ENCODE peak calls at places on chromosomes 11 and 22, in four cellular contexts. Y is K562, E is HepG2, S is GM12878. R is an unnamed sample.

GRCh38 chr11:35179466-35180135 is 40.6 kb downstream of the CD44 start:
- DNase-seq in Y (no peak), E (no peak), S (no peak), R (no peak)

GRCh38 chr22:37906364-37907008 is 389 bp downstream of the MICALL1 start:
- DNase-seq in Y (peak), E (no peak), S (no peak), R (peak)

GRCh38 chr11:107743161-107743560 is 31.3 kb upstream of the SLN start:
- DNase-seq in Y (no peak), E (no peak), S (no peak), R (no peak)

GRCh38 chr11:64044730-64045386 is 9.1 kb downstream of the FLRT1 start:
- DNase-seq in Y (no peak), E (peak), S (no peak), R (no peak)

GRCh38 chr11:35618497-35619029 is 303 bp downstream of the FJX1 start:
- DNase-seq in Y (peak), E (no peak), S (no peak), R (peak)

GRCh38 chr11:130740819-130741218 is 175.5 kb downstream of the SNX19 start:
- DNase-seq in Y (no peak), E (no peak), S (no peak), R (no peak)

GRCh38 chr11:68682531-68682931 is 1.8 kb upstream of the GAL start:
- DNase-seq in Y (no peak), E (no peak), S (no peak), R (no peak)

GRCh38 chr22:46737976-46738641 is at the start of gene CERK:
- DNase-seq in Y (peak), E (peak), S (no peak), R (peak)

GRCh38 chr11:77115181-77115611 is 12.6 kb downstream of the OMP start:
- DNase-seq in Y (peak), E (no peak), S (no peak), R (peak)

GRCh38 chr11:109304159-109304558 is 117.8 kb upstream of the C11orf87 start:
- DNase-seq in Y (no peak), E (no peak), S (no peak), R (no peak)

GRCh38 chr11:3123316-3123715 is 41.8 kb downstream of the OSBPL5 start:
- DNase-seq in Y (no peak), E (no peak), S (no peak), R (no peak)

GRCh38 chr11:69213315-69213714 is 57.6 kb downstream of the SMIM38 start:
- DNase-seq in Y (no peak), E (no peak), S (peak), R (no peak)

GRCh38 chr22:21009638-21010425 is 5.1 kb upstream of the P2RX6 start:
- DNase-seq in Y (peak), E (peak), S (no peak), R (no peak)

GRCh38 chr11:116215471-116216113 is 557.2 kb downstream of the BUD13 start:
- DNase-seq in Y (no peak), E (no peak), S (no peak), R (peak)

GRCh38 chr11:16179668-16180067 is 176.7 kb downstream of the SOX6 start:
- DNase-seq in Y (no peak), E (no peak), S (no peak), R (no peak)

GRCh38 chr22:21657361-21658118 is 8.3 kb upstream of the PPIL2 start:
- DNase-seq in Y (peak), E (peak), S (peak), R (peak)

GRCh38 chr11:116960916-116961315 is 123.5 kb upstream of the APOA1 start:
- DNase-seq in Y (no peak), E (no peak), S (no peak), R (no peak)

GRCh38 chr11:78318733-78319132 is 98.9 kb downstream of the GAB2 start:
- DNase-seq in Y (no peak), E (no peak), S (no peak), R (no peak)

DNA sequence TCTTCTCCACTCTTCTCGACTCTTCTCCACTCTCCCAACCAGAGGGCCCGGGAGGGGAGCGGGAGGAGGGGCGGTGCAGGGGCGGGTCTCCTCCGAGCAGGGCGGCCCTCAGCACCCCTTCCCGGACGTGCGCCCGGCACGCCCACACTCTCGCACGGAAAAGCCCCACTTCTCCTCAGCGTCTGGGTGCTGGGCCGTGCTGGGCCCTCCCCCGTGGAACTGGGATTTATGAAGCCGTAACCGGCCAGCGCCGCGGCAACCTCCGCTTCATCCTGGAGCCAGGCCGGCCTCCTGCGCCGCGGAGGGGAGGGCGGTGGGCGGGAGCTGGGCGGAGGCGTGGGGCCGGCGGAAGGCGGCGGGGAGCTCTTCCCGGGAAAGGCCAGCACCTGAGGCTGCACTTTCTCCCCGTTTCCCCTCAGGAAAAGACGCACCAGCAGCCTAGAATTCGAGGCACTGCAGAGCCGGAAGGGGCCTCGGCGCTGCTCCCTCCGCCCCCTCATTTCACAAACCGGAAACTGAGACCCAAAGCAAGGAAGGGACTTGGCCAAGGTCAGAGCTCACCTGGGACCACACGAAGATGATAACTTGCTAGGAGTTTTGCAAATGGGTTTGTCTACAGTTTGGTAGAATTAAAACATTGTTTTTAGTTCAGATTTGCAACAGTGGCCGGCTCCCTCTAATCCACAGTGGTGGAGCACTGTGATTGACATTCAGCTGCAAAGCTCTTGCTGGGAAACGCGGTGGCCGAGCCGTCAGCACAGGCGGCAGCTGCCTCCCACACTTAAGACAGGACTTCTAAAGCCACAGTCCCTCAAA is 31.6 kb upstream of the JAM3 start:
- DNase-seq in Y (peak), E (no peak), S (peak), R (peak)
- TF ChIP-seq FOXK2 in Y (no peak), E (no peak), S (no peak), R (no peak)

GRCh38 chr11:23314162-23314561 is 453.9 kb upstream of the CCDC179 start:
- DNase-seq in Y (no peak), E (no peak), S (no peak), R (no peak)

GRCh38 chr11:23310276-23310675 is 450.0 kb upstream of the CCDC179 start:
- DNase-seq in Y (no peak), E (no peak), S (no peak), R (no peak)

GRCh38 chr11:23313001-23313400 is 452.7 kb upstream of the CCDC179 start:
- DNase-seq in Y (no peak), E (no peak), S (no peak), R (no peak)

GRCh38 chr11:23311986-23312940 is 452.0 kb upstream of the CCDC179 start:
- DNase-seq in Y (no peak), E (no peak), S (no peak), R (no peak)
- TF ChIP-seq FOXK2 in Y (no peak), E (no peak), S (no peak), R (no peak)

DNA sequence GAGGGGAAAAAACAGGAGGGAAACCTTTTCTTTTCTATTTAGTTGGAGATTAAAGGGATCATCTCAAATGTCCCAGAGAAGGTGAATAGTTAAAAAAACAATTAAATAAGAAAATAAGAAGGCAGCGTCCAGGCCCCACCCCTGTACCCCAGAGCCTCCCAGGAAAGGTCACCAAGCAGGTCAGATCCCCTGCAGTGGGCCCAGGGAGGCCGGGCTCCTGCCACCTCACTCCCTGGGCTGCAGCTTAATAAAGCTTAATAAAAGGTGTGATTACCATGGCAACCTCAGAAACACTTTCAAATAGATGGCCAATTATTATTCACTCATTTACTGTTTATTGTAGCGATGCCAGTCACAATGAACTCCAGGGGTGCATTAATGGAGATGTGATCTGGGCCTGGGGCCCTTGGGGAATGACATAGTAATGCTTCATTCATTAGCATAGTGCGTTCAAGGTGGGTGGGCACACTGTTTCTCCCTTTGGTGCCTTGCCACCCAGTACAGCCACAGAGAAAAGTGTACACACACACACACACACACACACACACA is 386.2 kb downstream of the CADM1 start:
- DNase-seq in Y (no peak), E (no peak), S (no peak), R (no peak)
- TF ChIP-seq FOXK2 in Y (no peak), E (no peak), S (no peak), R (no peak)

GRCh38 chr11:61587541-61587941 is 6.7 kb upstream of the SYT7 start:
- DNase-seq in Y (peak), E (no peak), S (no peak), R (no peak)

GRCh38 chr11:61587951-61588695 is 7.2 kb upstream of the SYT7 start:
- DNase-seq in Y (peak), E (no peak), S (no peak), R (peak)

GRCh38 chr11:61585115-61585514 is 4.2 kb upstream of the SYT7 start:
- DNase-seq in Y (no peak), E (no peak), S (no peak), R (no peak)

GRCh38 chr11:61589961-61590360 is 9.1 kb upstream of the SYT7 start:
- DNase-seq in Y (no peak), E (no peak), S (no peak), R (no peak)

GRCh38 chr11:61586792-61587430 is 6.0 kb upstream of the SYT7 start:
- DNase-seq in Y (no peak), E (peak), S (no peak), R (no peak)
- TF ChIP-seq FOXK2 in Y (no peak), E (no peak), S (no peak), R (no peak)

DNA sequence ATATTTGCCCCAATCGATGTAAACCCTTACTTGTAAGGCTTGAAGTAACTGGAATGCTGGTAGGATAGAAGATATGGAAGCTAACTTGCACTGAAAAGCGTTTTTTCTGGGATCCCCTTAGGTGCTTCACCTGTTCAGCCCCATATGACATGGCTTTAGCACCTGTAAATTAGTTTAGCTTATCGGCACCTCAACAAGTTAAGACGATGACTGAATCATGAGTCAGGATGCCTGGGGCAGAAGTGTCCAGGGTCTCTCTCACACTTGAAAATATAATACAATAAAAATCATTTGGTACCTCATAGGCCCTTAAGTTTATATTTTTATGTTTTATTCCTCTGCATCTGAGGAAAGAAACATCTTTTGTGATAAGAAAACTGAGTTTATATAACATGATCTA is 409.2 kb upstream of the LRRC4C start:
- DNase-seq in Y (no peak), E (no peak), S (no peak), R (no peak)
- TF ChIP-seq FOXK2 in Y (no peak), E (no peak), S (no peak), R (no peak)

DNA sequence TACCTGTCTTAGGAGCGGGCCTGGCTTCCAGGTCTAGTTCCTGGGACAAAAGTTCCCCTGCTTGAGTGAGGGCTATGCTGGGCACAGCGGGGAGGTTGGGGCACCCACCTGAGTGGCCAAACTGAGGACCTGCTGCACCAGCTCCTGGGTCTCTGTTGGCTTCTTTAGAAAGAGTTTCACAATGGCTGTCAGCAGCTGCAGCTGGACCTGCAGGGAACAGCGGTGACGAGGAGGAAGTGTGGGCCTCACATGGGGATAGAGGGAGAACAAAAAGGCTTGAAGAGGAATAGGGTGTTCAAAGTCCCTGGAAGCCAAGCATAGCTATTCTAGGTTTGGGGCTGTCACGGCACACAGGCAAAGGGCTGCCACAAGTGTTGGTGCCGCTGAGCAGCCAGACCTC is 26.7 kb upstream of the RASL10A start:
- DNase-seq in Y (no peak), E (peak), S (no peak), R (no peak)
- TF ChIP-seq FOXK2 in Y (no peak), E (no peak), S (no peak), R (no peak)

GRCh38 chr11:129018991-129019390 is 76.3 kb upstream of the TP53AIP1 start:
- DNase-seq in Y (no peak), E (no peak), S (no peak), R (no peak)
- TF ChIP-seq FOXK2 in Y (no peak), E (no peak), S (no peak), R (no peak)